ENCODE peak calls at places on chromosomes 4 and X, in ten cellular contexts. F is HCT116; M is stomach; Y is CD8-positive, alpha-beta memory T cell; P is IMR-90; E is GM23248; K is tibial artery; O is Caco-2; U is endothelial cell of umbilical vein; Z is colonic mucosa. X is an unnamed sample. For H3K27me3 and H3K4me1, the result is how much of the 10 kb centered on the place peaks cover.

GRCh38 chr4:8383451-8384160 is 56.9 kb downstream of the ACOX3 start:
- DNase-seq in O (no peak), M (no peak), K (no peak), E (no peak), U (no peak), Y (no peak), F (no peak), Z (no peak), P (peak), X (no peak)

GRCh38 chr4:98603683-98604573 is 54.5 kb downstream of the TSPAN5 start:
- DNase-seq in U (no peak), E (peak), K (no peak), M (no peak), Z (no peak), P (peak), Y (no peak), O (no peak), F (no peak), X (no peak)

GRCh38 chrX:13428055-13428786 is 108.4 kb upstream of the ATXN3L start:
- DNase-seq in K (no peak), F (peak), Y (no peak), O (no peak), M (no peak), Z (no peak), E (peak), P (peak), U (peak), X (no peak)

GRCh38 chr4:10161146-10161545 is 44.5 kb upstream of the WDR1 start:
- DNase-seq in O (no peak), E (no peak), Z (no peak), U (no peak), Y (no peak), F (no peak), K (no peak), M (no peak), P (peak), X (no peak)

GRCh38 chrX:140715787-140716186 is 6.2 kb downstream of the LINC00632 start:
- DNase-seq in Z (no peak), K (no peak), U (no peak), P (peak), F (no peak), O (no peak), M (no peak), E (no peak), Y (no peak), X (no peak)

GRCh38 chr4:4182835-4183568 is 43.7 kb downstream of the OTOP1 start:
- DNase-seq in U (peak), Y (no peak), P (no peak), Z (no peak), K (no peak), M (no peak), F (peak), O (no peak), E (peak), X (peak)

GRCh38 chrX:71533850-71534515 is 1.1 kb downstream of the OGT start:
- DNase-seq in M (peak), Y (peak), U (peak), K (peak), E (peak), Z (peak), F (no peak), O (no peak), P (peak), X (no peak)

GRCh38 chr4:7854697-7855370 is 84.8 kb downstream of the AFAP1 start:
- DNase-seq in K (no peak), O (no peak), P (no peak), U (no peak), E (no peak), Y (peak), Z (no peak), F (no peak), M (no peak), X (no peak)

GRCh38 chr4:40280586-40280985 is 54.5 kb upstream of the CHRNA9 start:
- DNase-seq in Y (no peak), M (no peak), P (no peak), Z (no peak), K (no peak), U (no peak), F (no peak), E (no peak), O (no peak), X (no peak)

GRCh38 chr4:177464026-177464425 is 21.8 kb upstream of the AGA start:
- DNase-seq in M (no peak), Y (no peak), E (no peak), U (no peak), K (no peak), F (no peak), O (no peak), P (peak), Z (no peak), X (no peak)

GRCh38 chr4:1239141-1239948 is 9.6 kb downstream of the CTBP1 start:
- DNase-seq in K (peak), O (peak), P (no peak), Z (no peak), U (no peak), M (no peak), F (no peak), E (no peak), Y (no peak), X (no peak)

GRCh38 chrX:31590581-31591113 is 518.8 kb upstream of the FTHL17 start:
- DNase-seq in Z (no peak), E (peak), O (no peak), Y (no peak), U (peak), M (no peak), P (peak), F (no peak), K (no peak), X (no peak)

GRCh38 chr4:36043901-36044300 is 200.4 kb downstream of the ARAP2 start:
- DNase-seq in M (no peak), U (no peak), F (no peak), E (no peak), O (no peak), K (no peak), Y (no peak), Z (no peak), P (no peak), X (no peak)

GRCh38 chr4:56804551-56804950 is 16.9 kb downstream of the SPINK2 start:
- DNase-seq in O (no peak), P (peak), F (no peak), M (no peak), Z (no peak), U (no peak), Y (no peak), E (peak), K (no peak), X (no peak)

GRCh38 chr4:1209821-1210220 is 37.4 kb upstream of the SPON2 start:
- DNase-seq in Z (peak), Y (no peak), M (peak), U (peak), P (peak), O (peak), E (peak), F (no peak), K (peak), X (no peak)

GRCh38 chrX:47566841-47567240 is 5.8 kb downstream of the ARAF start:
- DNase-seq in U (no peak), M (no peak), K (no peak), F (no peak), O (no peak), E (no peak), Z (no peak), P (no peak), Y (no peak), X (no peak)

GRCh38 chr4:180041576-180041975 is 2201.6 kb upstream of the TENM3 start:
- DNase-seq in K (no peak), M (no peak), U (no peak), Z (no peak), Y (no peak), E (no peak), P (no peak), O (no peak), F (no peak), X (no peak)

GRCh38 chr4:168318266-168318895 is at the start of gene DDX60:
- DNase-seq in P (peak), O (peak), M (peak), Y (peak), K (peak), Z (peak), U (peak), E (peak), F (peak), X (no peak)

GRCh38 chr4:6461301-6462165 is 10.9 kb downstream of the PPP2R2C start:
- DNase-seq in U (no peak), F (no peak), K (no peak), O (no peak), Z (no peak), P (peak), E (no peak), Y (no peak), M (peak), X (no peak)

GRCh38 chrX:147476008-147476407 is 435.7 kb upstream of the FMR1 start:
- DNase-seq in M (no peak), O (no peak), K (no peak), E (peak), F (no peak), P (no peak), U (no peak), Y (no peak), Z (no peak), X (no peak)

GRCh38 chrX:11770320-11770719 is 12.3 kb downstream of the MSL3 start:
- DNase-seq in K (no peak), P (peak), M (peak), Z (no peak), E (peak), O (no peak), Y (peak), F (peak), U (peak), X (no peak)

GRCh38 chr4:56699537-56699936 is 18.4 kb upstream of the HOPX start:
- DNase-seq in P (no peak), M (no peak), Z (no peak), Y (no peak), U (no peak), O (no peak), K (no peak), F (no peak), E (no peak), X (no peak)

DNA sequence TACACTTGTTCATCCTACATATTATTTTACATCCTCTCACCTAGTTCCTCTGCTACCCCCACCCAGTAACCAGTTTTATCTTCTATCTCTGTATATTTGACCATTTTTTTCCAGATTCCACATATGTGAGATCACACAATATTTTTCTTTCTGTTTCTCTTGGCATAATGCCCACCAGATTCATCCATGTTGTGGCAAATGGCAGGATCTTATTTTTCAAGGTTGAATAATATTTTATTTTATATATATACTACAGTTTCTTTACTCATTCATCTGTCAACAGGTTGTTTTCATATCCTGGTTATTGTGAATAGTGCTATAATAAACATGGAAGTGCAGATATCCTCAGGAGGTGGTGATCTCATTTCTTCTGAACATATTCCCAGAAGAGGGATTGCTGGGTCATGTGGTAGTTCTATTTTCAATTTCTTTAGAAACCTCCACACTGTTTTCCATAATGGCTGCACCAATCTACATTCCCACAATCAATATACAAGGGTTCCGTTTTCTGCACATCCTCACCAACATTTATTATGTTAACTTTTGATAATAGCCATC is 48.2 kb downstream of the THAP9 start:
- DNase-seq in E (peak), M (no peak), K (no peak), U (peak), P (peak), Y (no peak), O (no peak), Z (no peak), F (no peak), X (no peak)
- H3K27me3 ChIP-seq in E (under half), M (under half), K (under half), U (under half), P (under half), Y (under half), O (under half), Z (under half), F (under half), X (under half)

DNA sequence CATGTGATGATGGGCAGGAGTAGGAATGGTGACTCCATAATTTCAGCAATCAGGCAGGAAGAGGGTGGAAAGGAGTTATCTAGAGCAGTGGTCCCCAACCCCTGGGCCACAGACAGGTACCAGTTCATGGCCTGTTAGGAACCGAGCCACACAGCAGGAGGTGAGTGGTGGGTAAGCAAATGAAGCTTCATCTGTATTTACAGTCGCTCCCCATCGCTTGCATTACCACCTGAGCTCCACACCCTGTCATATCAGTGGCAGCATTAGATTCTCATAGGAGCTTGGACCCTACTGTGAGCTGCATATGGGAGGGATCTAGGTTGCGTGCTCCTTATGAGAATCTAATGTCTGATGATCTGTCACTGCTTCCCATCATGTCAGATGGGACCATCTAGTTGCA is 1.4 kb upstream of the TLR10 start:
- DNase-seq in P (no peak), Z (no peak), M (no peak), F (no peak), E (no peak), K (no peak), O (no peak), U (no peak), Y (no peak), X (no peak)
- H3K4me1 ChIP-seq in P (under half), Z (under half), M (under half), F (under half), E (under half), K (under half), O (under half), U (under half), Y (under half), X (under half)

DNA sequence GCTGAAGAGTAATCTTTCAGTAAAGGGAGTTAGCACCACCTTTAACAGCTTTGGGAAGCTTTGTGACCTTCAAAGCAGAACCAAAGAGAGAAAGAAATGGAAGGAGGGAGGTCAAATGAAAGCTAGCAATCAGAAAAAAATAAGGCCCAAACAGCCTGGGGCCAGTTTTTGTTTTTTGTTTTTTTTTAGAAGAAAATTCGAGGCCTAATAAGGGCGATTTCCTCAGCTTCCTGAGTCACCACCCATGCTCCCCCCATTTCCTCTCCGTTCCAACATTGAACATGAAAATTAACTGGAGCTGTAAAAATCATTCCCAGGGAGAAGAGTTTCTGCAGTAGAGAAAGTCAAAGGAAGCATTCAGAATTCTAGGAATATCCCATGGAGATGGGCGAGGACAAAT is 115.1 kb downstream of the SH3KBP1 start:
- DNase-seq in F (no peak), U (peak), Y (no peak), P (peak), K (no peak), M (no peak), Z (no peak), E (peak), O (no peak), X (no peak)
- H3K4me3 ChIP-seq in F (no peak), U (no peak), Y (peak), P (no peak), K (no peak), M (no peak), Z (no peak), E (peak), O (no peak), X (no peak)

GRCh38 chr4:142600952-142601351 is 245.1 kb downstream of the INPP4B start:
- DNase-seq in O (no peak), M (no peak), U (no peak), Y (no peak), F (no peak), E (peak), K (no peak), P (no peak), Z (no peak), X (no peak)
- H3K27me3 ChIP-seq in O (under half), M (under half), U (under half), Y (under half), F (under half), E (under half), K (under half), P (under half), Z (under half), X (under half)

DNA sequence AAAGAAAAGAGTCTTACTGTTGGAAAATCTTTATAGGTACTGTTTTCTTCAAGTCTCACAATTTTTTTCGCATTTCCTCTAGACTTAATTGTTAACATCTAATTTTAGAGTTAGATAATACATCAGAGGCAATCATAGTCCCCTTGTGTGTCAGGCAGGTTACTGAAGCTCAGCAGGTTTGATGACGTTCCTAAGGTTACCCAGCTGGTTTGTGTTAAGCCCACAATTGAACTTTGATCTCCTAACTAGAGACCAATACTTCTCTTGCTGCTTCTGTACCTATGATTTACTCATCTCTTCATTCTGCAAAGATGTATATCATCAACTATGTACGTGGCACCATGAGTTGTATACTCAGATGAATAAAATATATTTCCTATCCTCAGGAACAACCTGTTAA is 131.6 kb upstream of the STIM2 start:
- DNase-seq in Z (no peak), K (no peak), M (no peak), U (no peak), Y (no peak), O (peak), F (no peak), E (no peak), P (no peak), X (no peak)
- H3K4me1 ChIP-seq in Z (under half), K (under half), M (under half), U (under half), Y (under half), O (under half), F (under half), E (under half), P (under half), X (under half)

GRCh38 chrX:154380787-154381186 is 1.7 kb downstream of the EMD start:
- DNase-seq in E (no peak), U (no peak), F (no peak), M (no peak), Z (no peak), O (no peak), K (no peak), Y (no peak), P (no peak), X (no peak)
- H3K4me3 ChIP-seq in E (peak), U (no peak), F (peak), M (peak), Z (no peak), O (no peak), K (peak), Y (peak), P (no peak), X (no peak)

GRCh38 chr4:79173186-79173585 is 152.7 kb downstream of the NAA11 start:
- DNase-seq in O (no peak), U (no peak), Z (no peak), F (no peak), E (no peak), M (no peak), Y (no peak), K (no peak), P (no peak), X (no peak)

GRCh38 chr4:79174855-79175254 is 151.0 kb downstream of the NAA11 start:
- DNase-seq in O (no peak), F (no peak), P (no peak), Y (no peak), U (no peak), Z (no peak), M (no peak), E (no peak), K (no peak), X (no peak)

GRCh38 chr4:79164961-79165610 is 160.8 kb downstream of the NAA11 start:
- DNase-seq in Z (no peak), Y (no peak), P (no peak), O (no peak), F (no peak), K (no peak), E (no peak), M (no peak), U (no peak), X (no peak)

DNA sequence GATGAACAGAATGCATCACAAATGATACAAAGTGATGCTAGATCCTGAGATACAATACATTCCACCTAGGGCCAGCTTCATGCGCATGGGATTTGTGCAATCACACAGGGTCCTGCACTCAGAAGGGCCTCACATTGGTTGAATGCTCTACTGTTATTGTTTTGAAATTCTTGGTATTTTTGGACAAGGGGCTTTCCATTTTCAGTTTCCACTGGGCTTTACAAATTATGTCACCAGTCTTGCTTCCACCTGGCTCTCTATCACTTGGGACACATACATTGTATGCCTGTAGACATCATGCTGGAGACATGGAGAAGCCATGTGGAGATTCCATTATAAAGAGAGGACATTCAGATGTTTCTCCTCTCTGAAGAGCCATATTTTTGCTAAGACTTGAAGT is 155.8 kb downstream of the NAA11 start:
- DNase-seq in K (no peak), Z (no peak), Y (no peak), E (no peak), M (no peak), P (no peak), O (no peak), F (no peak), U (no peak), X (no peak)
- H3K27me3 ChIP-seq in K (under half), Z (under half), Y (under half), E (under half), M (under half), P (under half), O (under half), F (under half), U (under half), X (under half)

DNA sequence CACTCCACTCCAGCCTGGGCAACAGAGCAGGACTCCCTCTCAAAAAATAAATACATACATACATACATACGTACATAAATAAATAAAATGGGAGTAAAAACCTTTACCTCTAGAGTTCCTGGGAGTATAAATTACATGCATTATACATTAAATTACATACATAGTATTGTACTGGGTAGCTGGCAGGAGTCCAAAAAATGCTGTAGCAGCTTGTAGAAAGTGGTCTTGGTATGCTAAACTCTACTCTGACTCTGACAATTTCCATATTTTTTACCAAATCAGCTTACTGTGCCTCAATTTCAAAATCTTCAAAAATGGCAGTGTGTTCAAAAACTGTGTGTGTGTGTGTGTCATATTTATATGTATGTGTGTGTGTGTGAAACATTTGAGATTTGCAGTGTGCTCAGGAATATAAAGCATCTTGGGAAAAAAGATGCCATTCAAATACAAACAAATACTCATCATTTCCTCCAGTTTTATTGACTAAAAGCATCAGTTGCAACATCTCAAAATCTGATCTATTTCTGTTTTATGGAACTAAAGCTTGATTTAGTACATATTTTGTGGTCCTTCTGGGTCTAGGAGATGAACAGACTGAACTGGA is 171.7 kb downstream of the SHROOM3 start:
- DNase-seq in E (peak), P (no peak), Y (no peak), U (no peak), F (no peak), M (no peak), O (no peak), K (no peak), Z (no peak), X (no peak)
- H3K4me1 ChIP-seq in E (half or more), P (under half), Y (under half), U (under half), F (under half), M (under half), O (half or more), K (half or more), Z (under half), X (under half)

X was measured in iPS DF 6.9.